ENCODE peak calls at places on chromosomes 4 and X, in seven cellular contexts. One of them, this sample, is unnamed.

GRCh38 chr4:6362896-6363295 is 93.2 kb downstream of the WFS1 start:
- DNase-seq in left cardiac atrium: peak
- DNase-seq in activated CD4-positive, CD25-positive, alpha-beta regulatory T cell: no peak
- DNase-seq in activated T-cell treated with anti-CD3 and anti-CD28 coated beads for 1 hour: no peak
- DNase-seq in iris pigment epithelial cell: peak
- DNase-seq in activated T-helper 1 cell treated with anti-CD3 and anti-CD28 coated beads, Interleukin-2, amount 50 U/mL, for 16 hours: no peak
- DNase-seq in stimulated activated CD4-positive, alpha-beta T cell treated with anti-CD3 and anti-CD28 coated beads, Interleukin-12 subunit alpha, Interleukin-12 subunit beta, amount 100 ng/mL, for 24 hours: peak
- DNase-seq in this sample: no peak

GRCh38 chrX:147953976-147954375 is 27.2 kb upstream of the FMR1NB start:
- DNase-seq in left cardiac atrium: peak
- DNase-seq in activated CD4-positive, CD25-positive, alpha-beta regulatory T cell: no peak
- DNase-seq in activated T-cell treated with anti-CD3 and anti-CD28 coated beads for 1 hour: no peak
- DNase-seq in iris pigment epithelial cell: no peak
- DNase-seq in activated T-helper 1 cell treated with anti-CD3 and anti-CD28 coated beads, Interleukin-2, amount 50 U/mL, for 16 hours: no peak
- DNase-seq in stimulated activated CD4-positive, alpha-beta T cell treated with anti-CD3 and anti-CD28 coated beads, Interleukin-12 subunit alpha, Interleukin-12 subunit beta, amount 100 ng/mL, for 24 hours: no peak
- DNase-seq in this sample: peak

GRCh38 chr4:33381806-33382205 is 2661.6 kb downstream of the PCDH7 start:
- DNase-seq in left cardiac atrium: no peak
- DNase-seq in activated CD4-positive, CD25-positive, alpha-beta regulatory T cell: no peak
- DNase-seq in activated T-cell treated with anti-CD3 and anti-CD28 coated beads for 1 hour: no peak
- DNase-seq in iris pigment epithelial cell: no peak
- DNase-seq in activated T-helper 1 cell treated with anti-CD3 and anti-CD28 coated beads, Interleukin-2, amount 50 U/mL, for 16 hours: no peak
- DNase-seq in stimulated activated CD4-positive, alpha-beta T cell treated with anti-CD3 and anti-CD28 coated beads, Interleukin-12 subunit alpha, Interleukin-12 subunit beta, amount 100 ng/mL, for 24 hours: no peak
- DNase-seq in this sample: no peak

GRCh38 chr4:88356771-88357170 is 21.9 kb upstream of the HERC6 start:
- DNase-seq in left cardiac atrium: no peak
- DNase-seq in activated CD4-positive, CD25-positive, alpha-beta regulatory T cell: no peak
- DNase-seq in activated T-cell treated with anti-CD3 and anti-CD28 coated beads for 1 hour: no peak
- DNase-seq in iris pigment epithelial cell: peak
- DNase-seq in activated T-helper 1 cell treated with anti-CD3 and anti-CD28 coated beads, Interleukin-2, amount 50 U/mL, for 16 hours: no peak
- DNase-seq in stimulated activated CD4-positive, alpha-beta T cell treated with anti-CD3 and anti-CD28 coated beads, Interleukin-12 subunit alpha, Interleukin-12 subunit beta, amount 100 ng/mL, for 24 hours: no peak
- DNase-seq in this sample: no peak

GRCh38 chr4:111066447-111066846 is 443.6 kb upstream of the PITX2 start:
- DNase-seq in left cardiac atrium: no peak
- DNase-seq in activated CD4-positive, CD25-positive, alpha-beta regulatory T cell: no peak
- DNase-seq in activated T-cell treated with anti-CD3 and anti-CD28 coated beads for 1 hour: no peak
- DNase-seq in iris pigment epithelial cell: peak
- DNase-seq in activated T-helper 1 cell treated with anti-CD3 and anti-CD28 coated beads, Interleukin-2, amount 50 U/mL, for 16 hours: no peak
- DNase-seq in stimulated activated CD4-positive, alpha-beta T cell treated with anti-CD3 and anti-CD28 coated beads, Interleukin-12 subunit alpha, Interleukin-12 subunit beta, amount 100 ng/mL, for 24 hours: no peak
- DNase-seq in this sample: no peak

GRCh38 chr4:2361366-2362285 is 56.8 kb downstream of the ZFYVE28 start:
- DNase-seq in left cardiac atrium: no peak
- DNase-seq in activated CD4-positive, CD25-positive, alpha-beta regulatory T cell: no peak
- DNase-seq in activated T-cell treated with anti-CD3 and anti-CD28 coated beads for 1 hour: no peak
- DNase-seq in iris pigment epithelial cell: no peak
- DNase-seq in activated T-helper 1 cell treated with anti-CD3 and anti-CD28 coated beads, Interleukin-2, amount 50 U/mL, for 16 hours: no peak
- DNase-seq in stimulated activated CD4-positive, alpha-beta T cell treated with anti-CD3 and anti-CD28 coated beads, Interleukin-12 subunit alpha, Interleukin-12 subunit beta, amount 100 ng/mL, for 24 hours: no peak
- DNase-seq in this sample: peak

GRCh38 chr4:69697536-69697935 is 44.5 kb upstream of the UGT2A1 start:
- DNase-seq in left cardiac atrium: no peak
- DNase-seq in activated CD4-positive, CD25-positive, alpha-beta regulatory T cell: no peak
- DNase-seq in activated T-cell treated with anti-CD3 and anti-CD28 coated beads for 1 hour: no peak
- DNase-seq in iris pigment epithelial cell: no peak
- DNase-seq in activated T-helper 1 cell treated with anti-CD3 and anti-CD28 coated beads, Interleukin-2, amount 50 U/mL, for 16 hours: no peak
- DNase-seq in stimulated activated CD4-positive, alpha-beta T cell treated with anti-CD3 and anti-CD28 coated beads, Interleukin-12 subunit alpha, Interleukin-12 subunit beta, amount 100 ng/mL, for 24 hours: no peak
- DNase-seq in this sample: no peak

GRCh38 chr4:88880501-88881226 is 176.3 kb downstream of the FAM13A start:
- DNase-seq in left cardiac atrium: no peak
- DNase-seq in activated CD4-positive, CD25-positive, alpha-beta regulatory T cell: no peak
- DNase-seq in activated T-cell treated with anti-CD3 and anti-CD28 coated beads for 1 hour: no peak
- DNase-seq in iris pigment epithelial cell: no peak
- DNase-seq in activated T-helper 1 cell treated with anti-CD3 and anti-CD28 coated beads, Interleukin-2, amount 50 U/mL, for 16 hours: no peak
- DNase-seq in stimulated activated CD4-positive, alpha-beta T cell treated with anti-CD3 and anti-CD28 coated beads, Interleukin-12 subunit alpha, Interleukin-12 subunit beta, amount 100 ng/mL, for 24 hours: no peak
- DNase-seq in this sample: no peak

GRCh38 chr4:139207873-139208403 is 30.9 kb upstream of the ELF2 start:
- DNase-seq in left cardiac atrium: no peak
- DNase-seq in activated CD4-positive, CD25-positive, alpha-beta regulatory T cell: no peak
- DNase-seq in activated T-cell treated with anti-CD3 and anti-CD28 coated beads for 1 hour: no peak
- DNase-seq in iris pigment epithelial cell: no peak
- DNase-seq in activated T-helper 1 cell treated with anti-CD3 and anti-CD28 coated beads, Interleukin-2, amount 50 U/mL, for 16 hours: no peak
- DNase-seq in stimulated activated CD4-positive, alpha-beta T cell treated with anti-CD3 and anti-CD28 coated beads, Interleukin-12 subunit alpha, Interleukin-12 subunit beta, amount 100 ng/mL, for 24 hours: no peak
- DNase-seq in this sample: no peak

GRCh38 chr4:152970102-152970820 is 34.1 kb downstream of the FHDC1 start:
- DNase-seq in left cardiac atrium: no peak
- DNase-seq in activated CD4-positive, CD25-positive, alpha-beta regulatory T cell: no peak
- DNase-seq in activated T-cell treated with anti-CD3 and anti-CD28 coated beads for 1 hour: no peak
- DNase-seq in iris pigment epithelial cell: peak
- DNase-seq in activated T-helper 1 cell treated with anti-CD3 and anti-CD28 coated beads, Interleukin-2, amount 50 U/mL, for 16 hours: no peak
- DNase-seq in stimulated activated CD4-positive, alpha-beta T cell treated with anti-CD3 and anti-CD28 coated beads, Interleukin-12 subunit alpha, Interleukin-12 subunit beta, amount 100 ng/mL, for 24 hours: no peak
- DNase-seq in this sample: no peak

GRCh38 chr4:77636902-77637301 is 31.3 kb downstream of the CXCL13 start:
- DNase-seq in left cardiac atrium: peak
- DNase-seq in activated CD4-positive, CD25-positive, alpha-beta regulatory T cell: no peak
- DNase-seq in activated T-cell treated with anti-CD3 and anti-CD28 coated beads for 1 hour: no peak
- DNase-seq in iris pigment epithelial cell: peak
- DNase-seq in activated T-helper 1 cell treated with anti-CD3 and anti-CD28 coated beads, Interleukin-2, amount 50 U/mL, for 16 hours: no peak
- DNase-seq in stimulated activated CD4-positive, alpha-beta T cell treated with anti-CD3 and anti-CD28 coated beads, Interleukin-12 subunit alpha, Interleukin-12 subunit beta, amount 100 ng/mL, for 24 hours: no peak
- DNase-seq in this sample: no peak

GRCh38 chr4:123580981-123581664 is 184.5 kb downstream of the SPRY1 start:
- DNase-seq in left cardiac atrium: no peak
- DNase-seq in activated CD4-positive, CD25-positive, alpha-beta regulatory T cell: no peak
- DNase-seq in activated T-cell treated with anti-CD3 and anti-CD28 coated beads for 1 hour: no peak
- DNase-seq in iris pigment epithelial cell: no peak
- DNase-seq in activated T-helper 1 cell treated with anti-CD3 and anti-CD28 coated beads, Interleukin-2, amount 50 U/mL, for 16 hours: no peak
- DNase-seq in stimulated activated CD4-positive, alpha-beta T cell treated with anti-CD3 and anti-CD28 coated beads, Interleukin-12 subunit alpha, Interleukin-12 subunit beta, amount 100 ng/mL, for 24 hours: no peak
- DNase-seq in this sample: no peak

GRCh38 chr4:8497762-8498161 is 57.2 kb downstream of the TRMT44 start:
- DNase-seq in left cardiac atrium: no peak
- DNase-seq in activated CD4-positive, CD25-positive, alpha-beta regulatory T cell: no peak
- DNase-seq in activated T-cell treated with anti-CD3 and anti-CD28 coated beads for 1 hour: no peak
- DNase-seq in iris pigment epithelial cell: no peak
- DNase-seq in activated T-helper 1 cell treated with anti-CD3 and anti-CD28 coated beads, Interleukin-2, amount 50 U/mL, for 16 hours: no peak
- DNase-seq in stimulated activated CD4-positive, alpha-beta T cell treated with anti-CD3 and anti-CD28 coated beads, Interleukin-12 subunit alpha, Interleukin-12 subunit beta, amount 100 ng/mL, for 24 hours: no peak
- DNase-seq in this sample: no peak

GRCh38 chrX:37692918-37693317 is 7.3 kb downstream of the XK start:
- DNase-seq in left cardiac atrium: no peak
- DNase-seq in activated CD4-positive, CD25-positive, alpha-beta regulatory T cell: no peak
- DNase-seq in activated T-cell treated with anti-CD3 and anti-CD28 coated beads for 1 hour: no peak
- DNase-seq in iris pigment epithelial cell: peak
- DNase-seq in activated T-helper 1 cell treated with anti-CD3 and anti-CD28 coated beads, Interleukin-2, amount 50 U/mL, for 16 hours: no peak
- DNase-seq in stimulated activated CD4-positive, alpha-beta T cell treated with anti-CD3 and anti-CD28 coated beads, Interleukin-12 subunit alpha, Interleukin-12 subunit beta, amount 100 ng/mL, for 24 hours: no peak
- DNase-seq in this sample: no peak